ENCODE peak calls at places on chromosome 14, in eight cellular contexts. K, N, G, V, D, I, J and Q are unnamed samples.

GRCh38 chr14:71130491-71131179 is 223.4 kb downstream of the PCNX1 start:
- DNase-seq in K (no peak), N (peak), G (no peak), V (no peak), D (no peak), I (no peak), J (peak), Q (no peak)

GRCh38 chr14:31505411-31505810 is 17.6 kb upstream of the GPR33 start:
- DNase-seq in K (no peak), N (peak), G (no peak), V (no peak), D (no peak), I (no peak), J (no peak), Q (no peak)

GRCh38 chr14:63717704-63718103 is 10.2 kb downstream of the SGPP1 start:
- DNase-seq in K (no peak), N (peak), G (no peak), V (no peak), D (no peak), I (no peak), J (peak), Q (no peak)

GRCh38 chr14:37712976-37713431 is 117.6 kb downstream of the TTC6 start:
- DNase-seq in K (no peak), N (no peak), G (no peak), V (no peak), D (no peak), I (peak), J (no peak), Q (no peak)

GRCh38 chr14:24167527-24168114 is 4.3 kb upstream of the REC8 start:
- DNase-seq in K (no peak), N (no peak), G (no peak), V (no peak), D (no peak), I (no peak), J (no peak), Q (no peak)

GRCh38 chr14:58298477-58298879 is at the start of gene ARID4A:
- DNase-seq in K (no peak), N (no peak), G (peak), V (no peak), D (peak), I (no peak), J (no peak), Q (peak)

GRCh38 chr14:77862154-77862783 is 62.4 kb downstream of the ADCK1 start:
- DNase-seq in K (peak), N (peak), G (peak), V (peak), D (peak), I (peak), J (peak), Q (peak)

GRCh38 chr14:58738876-58739275 is 101.1 kb downstream of the DACT1 start:
- DNase-seq in K (no peak), N (no peak), G (no peak), V (no peak), D (no peak), I (no peak), J (no peak), Q (no peak)

GRCh38 chr14:73718742-73719251 is 4.6 kb upstream of the PNMA1 start:
- DNase-seq in K (no peak), N (no peak), G (no peak), V (no peak), D (peak), I (no peak), J (peak), Q (no peak)

GRCh38 chr14:73719791-73720190 is 5.6 kb upstream of the PNMA1 start:
- DNase-seq in K (no peak), N (no peak), G (no peak), V (no peak), D (no peak), I (no peak), J (no peak), Q (no peak)

GRCh38 chr14:73717247-73717646 is 3.1 kb upstream of the PNMA1 start:
- DNase-seq in K (no peak), N (no peak), G (no peak), V (no peak), D (no peak), I (no peak), J (no peak), Q (no peak)

GRCh38 chr14:73719361-73719760 is 5.2 kb upstream of the PNMA1 start:
- DNase-seq in K (no peak), N (no peak), G (no peak), V (no peak), D (no peak), I (no peak), J (peak), Q (no peak)

DNA sequence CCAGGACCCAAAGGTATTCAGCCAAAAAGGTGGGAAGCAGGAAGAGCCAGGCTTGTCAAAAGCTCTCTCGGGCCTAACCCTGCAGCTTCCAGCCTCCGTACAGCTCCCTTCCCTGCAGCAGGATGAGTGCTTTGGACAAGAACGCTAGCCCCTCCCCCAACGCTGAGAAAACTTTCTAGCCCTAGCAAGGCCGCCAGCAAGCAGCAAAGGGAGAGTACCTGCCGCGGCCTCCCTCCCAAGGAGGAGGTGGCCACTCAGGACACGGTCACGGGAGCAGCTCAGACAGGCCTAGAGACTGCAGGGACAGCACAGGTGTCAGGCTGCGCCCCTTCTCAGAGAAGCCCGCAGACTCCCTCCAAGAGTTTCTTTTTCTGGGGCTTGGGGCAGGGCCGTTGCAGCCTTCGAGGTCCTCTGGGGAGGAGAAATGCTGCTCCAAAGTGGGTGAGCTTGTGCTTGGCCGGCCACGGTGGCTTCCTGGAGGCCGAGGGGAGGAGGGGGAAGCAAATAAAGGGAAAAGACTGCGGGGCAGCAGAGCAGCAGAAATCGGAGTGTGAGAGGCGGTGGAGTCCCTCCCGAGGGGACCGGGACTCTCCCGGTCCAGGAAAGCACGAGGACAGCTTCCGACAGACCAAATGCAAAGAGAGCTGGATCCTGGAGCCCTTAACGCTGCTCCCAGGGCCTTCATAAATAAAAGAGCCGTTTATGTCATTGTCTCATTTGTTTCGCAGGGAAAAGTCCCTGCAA is 4.0 kb upstream of the PNMA1 start:
- DNase-seq in K (no peak), N (no peak), G (peak), V (no peak), D (peak), I (no peak), J (peak), Q (no peak)
- TF ChIP-seq POLR2AphosphoS5 in K (no peak), N (peak), G (peak), V (no peak), D (peak), I (no peak), J (no peak), Q (no peak)

GRCh38 chr14:52551205-52551604 is 1.1 kb downstream of the TXNDC16 start:
- DNase-seq in K (no peak), N (no peak), G (no peak), V (no peak), D (no peak), I (no peak), J (no peak), Q (no peak)

GRCh38 chr14:52552063-52552988 is at the start of the genes GPR137C and TXNDC16:
- DNase-seq in K (peak), N (peak), G (peak), V (peak), D (peak), I (peak), J (peak), Q (peak)

GRCh38 chr14:52553671-52554575 is 1.3 kb downstream of the GPR137C start:
- DNase-seq in K (no peak), N (peak), G (peak), V (no peak), D (peak), I (peak), J (peak), Q (peak)

GRCh38 chr14:52551696-52552062 is 626 bp downstream of the TXNDC16 start:
- DNase-seq in K (no peak), N (peak), G (no peak), V (no peak), D (no peak), I (peak), J (no peak), Q (no peak)

GRCh38 chr14:52553002-52553670 is 500 bp downstream of the GPR137C start:
- DNase-seq in K (peak), N (peak), G (peak), V (no peak), D (peak), I (no peak), J (peak), Q (peak)
- TF ChIP-seq POLR2AphosphoS5 in K (no peak), N (no peak), G (no peak), V (no peak), D (no peak), I (no peak), J (no peak), Q (no peak)

GRCh38 chr14:102087762-102088011 is 843 bp upstream of the HSP90AA1 start:
- DNase-seq in K (no peak), N (no peak), G (no peak), V (no peak), D (no peak), I (no peak), J (peak), Q (no peak)

GRCh38 chr14:102089621-102090343 is 2.9 kb upstream of the HSP90AA1 start:
- DNase-seq in K (no peak), N (no peak), G (no peak), V (no peak), D (no peak), I (no peak), J (no peak), Q (no peak)

GRCh38 chr14:102086972-102087761 is at the start of gene HSP90AA1:
- DNase-seq in K (peak), N (peak), G (peak), V (no peak), D (peak), I (peak), J (peak), Q (peak)

GRCh38 chr14:102086346-102086971 is 385 bp downstream of the HSP90AA1 start:
- DNase-seq in K (no peak), N (peak), G (peak), V (no peak), D (peak), I (no peak), J (peak), Q (no peak)

DNA sequence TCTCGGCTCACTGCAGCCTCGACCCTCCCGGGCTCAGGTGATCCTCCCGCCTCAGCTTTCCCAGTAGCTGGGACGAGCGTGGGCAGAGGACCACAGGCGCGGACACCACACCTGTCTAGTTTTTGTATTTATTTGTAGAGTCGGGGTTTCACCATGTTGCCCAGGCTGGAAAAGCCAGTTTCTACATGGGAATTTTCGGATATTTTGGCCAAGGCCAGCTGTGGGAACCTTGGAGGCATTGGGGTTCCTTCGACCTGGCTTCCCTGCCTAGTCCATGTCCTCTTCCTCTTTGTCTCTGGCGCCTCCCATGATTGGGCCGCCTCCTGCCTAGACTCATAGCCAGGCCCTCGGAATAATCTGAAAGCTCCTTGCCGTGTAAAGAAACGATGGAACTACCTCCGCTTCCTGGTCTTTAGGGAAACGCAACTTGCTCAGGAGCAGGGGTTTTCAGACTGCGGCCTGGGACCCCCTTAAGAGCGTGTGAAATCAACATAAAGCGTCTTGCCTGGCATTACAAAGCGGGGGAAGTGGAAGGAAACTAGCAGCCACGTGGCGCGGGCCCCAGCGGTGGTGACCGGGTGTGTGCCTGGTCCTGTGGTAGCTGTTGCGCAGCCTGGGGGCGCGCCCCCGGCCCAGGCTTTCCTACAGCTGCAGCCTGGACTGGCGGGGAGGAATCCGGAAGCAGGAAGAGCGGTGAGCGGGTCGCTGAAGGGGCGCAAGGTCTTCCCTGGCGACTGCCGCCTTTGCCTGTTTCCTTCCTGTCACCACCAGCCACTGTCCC is 1.4 kb upstream of the HSP90AA1 start:
- DNase-seq in K (peak), N (peak), G (peak), V (no peak), D (peak), I (no peak), J (peak), Q (peak)
- TF ChIP-seq POLR2AphosphoS5 in K (peak), N (peak), G (no peak), V (no peak), D (no peak), I (no peak), J (peak), Q (no peak)

GRCh38 chr14:79161576-79161975 is 991.4 kb downstream of the NRXN3 start:
- DNase-seq in K (no peak), N (peak), G (no peak), V (no peak), D (no peak), I (no peak), J (peak), Q (no peak)

GRCh38 chr14:79162833-79163232 is 992.7 kb downstream of the NRXN3 start:
- DNase-seq in K (no peak), N (no peak), G (no peak), V (no peak), D (no peak), I (no peak), J (no peak), Q (no peak)

DNA sequence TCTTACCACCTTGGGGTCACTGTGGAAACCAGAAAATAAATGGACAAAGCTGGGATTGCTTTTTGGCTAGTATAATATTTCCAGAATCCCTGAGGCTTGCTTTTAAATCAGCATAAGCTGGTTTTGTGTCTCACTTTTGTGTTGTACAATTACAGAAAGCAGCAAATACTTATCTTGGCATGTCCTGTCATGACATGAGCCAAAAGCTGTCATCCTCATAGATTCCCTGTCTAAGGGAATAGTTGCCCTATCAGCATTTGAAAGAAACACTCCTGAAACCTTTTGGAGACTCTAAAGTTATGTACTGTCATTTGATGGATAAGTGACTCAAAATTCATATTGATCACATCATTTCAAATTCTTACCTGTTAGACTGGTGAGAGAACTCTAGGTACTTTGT is 987.2 kb downstream of the NRXN3 start:
- DNase-seq in K (no peak), N (no peak), G (no peak), V (no peak), D (no peak), I (no peak), J (no peak), Q (no peak)
- TF ChIP-seq POLR2AphosphoS5 in K (no peak), N (no peak), G (no peak), V (no peak), D (no peak), I (no peak), J (no peak), Q (no peak)

DNA sequence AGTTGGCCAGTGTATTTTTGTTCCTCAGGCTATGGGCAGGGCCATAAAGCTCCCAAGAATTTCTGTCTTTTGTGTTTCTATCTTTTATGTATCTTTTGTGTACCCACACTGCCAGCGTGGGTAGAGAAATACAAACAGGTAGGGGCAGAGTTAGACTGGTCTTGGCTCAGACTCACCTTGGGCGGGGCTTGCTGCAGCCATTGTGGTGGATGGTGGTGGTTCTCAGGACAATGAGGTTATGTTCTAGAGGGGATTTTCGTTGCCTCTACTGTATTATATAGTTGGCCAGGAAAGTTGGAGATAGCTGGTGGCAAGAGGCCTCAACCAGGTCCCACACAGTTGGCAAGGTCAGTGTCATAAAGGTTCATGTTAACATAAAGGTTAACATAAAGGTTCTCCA is 977.5 kb upstream of the LRFN5 start:
- DNase-seq in K (no peak), N (no peak), G (no peak), V (no peak), D (no peak), I (no peak), J (no peak), Q (no peak)
- TF ChIP-seq POLR2AphosphoS5 in K (no peak), N (no peak), G (no peak), V (no peak), D (no peak), I (no peak), J (no peak), Q (no peak)

GRCh38 chr14:22556990-22557623 is 31.9 kb downstream of the DAD1 start:
- DNase-seq in K (peak), N (peak), G (peak), V (peak), D (peak), I (peak), J (peak), Q (peak)
- TF ChIP-seq POLR2AphosphoS5 in K (no peak), N (no peak), G (no peak), V (no peak), D (no peak), I (no peak), J (no peak), Q (no peak)